ENCODE peak calls at places on chromosomes 6 and 20, in five cellular contexts. V is GM10248, L is breast epithelium, Q is psoas muscle, S is neural crest cell. N is an unnamed sample.
A peak's percentile ranks its signal among the peaks of the same experiment; 100 is the strongest.

GRCh38 chr20:58209652-58210397 is 18.6 kb downstream of the ANKRD60 start:
- DNase-seq in V (peak; percentile 93), Q (peak; percentile 91), L (peak; percentile 60), S (peak; percentile 96), N (peak; percentile 92)

GRCh38 chr6:167970236-167970635 is 27.2 kb upstream of the KIF25 start:
- DNase-seq in V (no peak), S (no peak), L (no peak), Q (no peak), N (no peak)

GRCh38 chr6:28383235-28384142 is 16.1 kb downstream of the ZSCAN12 start:
- DNase-seq in S (peak; percentile 58), V (peak; percentile 84), Q (peak; percentile 85), L (peak; percentile 80), N (peak; percentile 79)

GRCh38 chr6:19320066-19320465 is 517.1 kb upstream of the ID4 start:
- DNase-seq in S (no peak), Q (no peak), V (no peak), L (peak; percentile 65), N (no peak)

GRCh38 chr6:102520981-102521380 is 1127.5 kb downstream of the GRIK2 start:
- DNase-seq in Q (no peak), S (no peak), L (no peak), V (no peak), N (no peak)

GRCh38 chr6:158233214-158233795 is 65.2 kb downstream of the GTF2H5 start:
- DNase-seq in L (no peak), Q (no peak), S (no peak), V (no peak), N (no peak)

GRCh38 chr6:14883921-14884320 is 361.9 kb upstream of the JARID2 start:
- DNase-seq in Q (no peak), S (no peak), V (no peak), L (no peak), N (no peak)

GRCh38 chr6:123716506-123716905 is 79.8 kb upstream of the TRDN start:
- DNase-seq in S (no peak), V (no peak), Q (no peak), L (no peak), N (no peak)

GRCh38 chr6:34519971-34520644 is 36.0 kb downstream of the SPDEF start:
- DNase-seq in L (no peak), V (no peak), S (no peak), Q (peak; percentile 44), N (no peak)

GRCh38 chr20:61113731-61114130 is 138.3 kb upstream of the CDH4 start:
- DNase-seq in V (no peak), S (no peak), L (no peak), Q (no peak), N (no peak)

GRCh38 chr6:68343901-68344300 is 291.2 kb upstream of the ADGRB3 start:
- DNase-seq in S (peak; percentile 22), V (no peak), L (no peak), Q (no peak), N (peak; percentile 68)

GRCh38 chr6:24283043-24283985 is 74.5 kb downstream of the DCDC2 start:
- DNase-seq in Q (peak; percentile 57), S (peak; percentile 64), V (peak; percentile 68), L (peak; percentile 48), N (peak; percentile 66)

GRCh38 chr6:49541210-49541724 is 9.2 kb upstream of the C6orf141 start:
- DNase-seq in L (no peak), V (no peak), S (no peak), Q (no peak), N (no peak)

GRCh38 chr20:36825374-36826104 is 50.4 kb upstream of the TLDC2 start:
- DNase-seq in V (no peak), S (peak; percentile 36), Q (no peak), L (no peak), N (no peak)

GRCh38 chr6:134821914-134822862 is 127.7 kb downstream of the ALDH8A1 start:
- DNase-seq in Q (no peak), V (no peak), S (no peak), L (no peak), N (no peak)

GRCh38 chr6:101597711-101598110 is 204.2 kb downstream of the GRIK2 start:
- DNase-seq in V (no peak), Q (no peak), S (no peak), L (no peak), N (no peak)

GRCh38 chr20:25212242-25212641 is 16.7 kb downstream of the ENTPD6 start:
- DNase-seq in L (no peak), S (no peak), Q (no peak), V (no peak), N (no peak)

GRCh38 chr6:22512716-22513452 is 56.5 kb upstream of the HDGFL1 start:
- DNase-seq in V (no peak), S (no peak), Q (no peak), L (no peak), N (no peak)

GRCh38 chr20:22746957-22747356 is 162.6 kb upstream of the FOXA2 start:
- DNase-seq in S (no peak), Q (no peak), V (no peak), L (no peak), N (no peak)

GRCh38 chr6:12324741-12325140 is 34.6 kb downstream of the EDN1 start:
- DNase-seq in S (no peak), Q (no peak), L (no peak), V (no peak), N (no peak)

GRCh38 chr6:126172151-126172550 is 167.8 kb upstream of the CENPW start:
- DNase-seq in L (no peak), V (no peak), S (no peak), Q (no peak), N (no peak)

GRCh38 chr6:126174697-126175096 is 165.2 kb upstream of the CENPW start:
- DNase-seq in Q (no peak), V (no peak), L (no peak), S (no peak), N (no peak)

GRCh38 chr6:126167726-126168125 is 172.2 kb upstream of the CENPW start:
- DNase-seq in S (no peak), V (no peak), L (no peak), Q (no peak), N (no peak)

GRCh38 chr6:126170875-126171489 is 168.9 kb upstream of the CENPW start:
- DNase-seq in Q (no peak), S (no peak), V (peak; percentile 32), L (no peak), N (peak; percentile 33)

DNA sequence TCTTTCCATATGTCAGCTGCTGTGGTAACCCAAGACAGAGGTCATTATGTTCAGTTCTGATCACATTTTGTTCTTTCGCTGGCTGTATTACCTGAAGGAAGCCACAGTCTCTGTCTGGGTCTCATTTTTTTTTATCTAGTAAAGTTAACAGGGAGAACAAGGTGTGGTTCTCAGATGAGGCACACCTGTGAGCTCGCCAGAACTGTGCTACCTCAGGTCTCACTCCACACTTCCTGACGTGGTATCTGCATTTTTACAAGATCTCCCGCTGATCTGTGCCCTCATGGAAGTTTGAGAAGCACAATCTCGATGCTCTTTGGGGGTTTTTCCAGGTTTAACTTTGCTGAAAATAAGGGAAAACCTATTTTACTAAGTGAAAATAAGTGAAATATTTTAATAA is 169.5 kb upstream of the CENPW start:
- DNase-seq in V (no peak), S (no peak), Q (no peak), L (no peak), N (no peak)
- TF ChIP-seq CTCF in V (no peak), S (no peak), Q (no peak), L (no peak), N (no peak)

DNA sequence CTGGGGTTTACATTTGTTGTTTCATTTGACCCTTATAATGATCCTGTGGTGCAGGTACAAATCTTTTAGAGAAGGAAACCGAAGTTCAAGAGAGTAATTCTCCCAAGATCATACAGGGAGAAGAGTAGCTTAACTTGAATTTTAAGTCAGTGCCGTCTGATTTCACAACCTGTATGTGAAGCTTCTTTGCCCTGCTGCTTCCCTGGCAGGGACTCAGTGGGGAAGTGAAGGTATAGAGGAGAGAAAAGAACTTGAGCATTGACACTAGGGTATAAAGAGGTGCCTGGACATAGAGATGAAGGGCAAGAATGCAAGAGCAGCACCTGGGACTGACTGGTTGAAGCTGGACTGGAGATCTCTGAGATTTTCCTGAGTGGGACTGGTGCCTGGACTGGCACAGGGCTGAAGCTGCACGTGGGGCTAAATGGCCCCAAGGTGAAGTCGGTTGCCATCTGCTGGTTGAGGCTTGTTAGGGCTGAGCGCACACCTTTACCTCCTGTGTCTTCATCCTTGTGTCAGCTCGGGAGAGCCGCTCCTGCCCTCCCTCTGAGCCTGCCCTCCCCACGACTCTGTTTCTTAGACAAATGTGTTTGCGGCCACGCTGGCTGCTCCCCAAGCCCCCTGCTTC is 41.8 kb downstream of the FARS2 start:
- DNase-seq in S (no peak), L (peak; percentile 70), V (peak; percentile 77), Q (peak; percentile 61), N (peak; percentile 43)
- TF ChIP-seq CTCF in S (peak; percentile 59), L (no peak), V (peak; percentile 81), Q (peak; percentile 64), N (peak; percentile 43)

GRCh38 chr6:146281963-146282362 is 253.1 kb downstream of the GRM1 start:
- DNase-seq in Q (no peak), V (no peak), L (no peak), S (no peak), N (no peak)
- TF ChIP-seq CTCF in Q (no peak), V (no peak), L (no peak), S (no peak), N (no peak)

GRCh38 chr20:49285233-49285668 is 7.4 kb upstream of the ZNFX1 start:
- DNase-seq in Q (no peak), S (no peak), V (no peak), L (no peak), N (no peak)

GRCh38 chr20:49283703-49284625 is 6.1 kb upstream of the ZNFX1 start:
- DNase-seq in Q (no peak), S (no peak), V (no peak), L (no peak), N (no peak)

GRCh38 chr20:49285813-49286494 is 8.1 kb upstream of the ZNFX1 start:
- DNase-seq in L (no peak), V (no peak), S (no peak), Q (no peak), N (no peak)

GRCh38 chr20:49283176-49283702 is 5.4 kb upstream of the ZNFX1 start:
- DNase-seq in S (no peak), V (no peak), L (no peak), Q (no peak), N (no peak)

GRCh38 chr20:49284818-49285217 is 7.0 kb upstream of the ZNFX1 start:
- DNase-seq in S (no peak), L (no peak), V (no peak), Q (no peak), N (no peak)
- TF ChIP-seq CTCF in S (no peak), L (no peak), V (no peak), Q (no peak), N (no peak)

DNA sequence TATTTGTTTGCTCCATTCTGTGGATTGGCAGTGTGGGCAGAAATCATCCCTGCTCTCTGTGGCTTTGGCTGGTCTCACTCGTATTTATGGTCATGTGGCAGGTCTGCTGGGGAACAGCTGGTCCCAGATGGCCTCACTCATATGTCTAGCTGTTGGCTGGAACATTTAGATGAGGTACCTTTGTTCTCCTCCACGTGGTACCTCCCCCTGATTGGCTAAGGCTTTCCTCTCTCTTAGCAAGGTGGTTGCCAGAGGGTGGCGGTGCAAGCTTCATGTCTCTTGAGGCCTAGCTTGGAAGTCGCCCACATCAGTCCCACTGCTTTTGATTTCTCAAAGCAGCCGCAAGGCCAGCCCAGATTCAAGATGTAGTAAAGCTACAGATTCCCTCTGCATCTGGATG is 348.5 kb upstream of the BTBD3 start:
- DNase-seq in L (no peak), S (no peak), Q (no peak), V (no peak), N (no peak)
- TF ChIP-seq CTCF in L (no peak), S (no peak), Q (no peak), V (no peak), N (no peak)

GRCh38 chr6:130676077-130676772 is 151.0 kb upstream of the SMLR1 start:
- DNase-seq in Q (no peak), V (no peak), S (no peak), L (no peak), N (no peak)
- TF ChIP-seq CTCF in Q (no peak), V (peak; percentile 9), S (no peak), L (no peak), N (no peak)

GRCh38 chr6:27183082-27183832 is 64.2 kb upstream of the PRSS16 start:
- DNase-seq in S (no peak), L (no peak), V (no peak), Q (no peak), N (no peak)
- TF ChIP-seq CTCF in S (no peak), L (no peak), V (no peak), Q (no peak), N (no peak)